ENCODE peak calls at places on chromosomes 13 and 19, in ten cellular contexts. One of them, this sample, is unnamed.

GRCh38 chr19:934865-935422 is 9.1 kb downstream of the ARID3A start:
- DNase-seq in adipocyte: no peak
- DNase-seq in thoracic aorta: no peak
- DNase-seq in PC-3: peak
- DNase-seq in A549: no peak
- DNase-seq in Panc1: no peak
- DNase-seq in naive thymus-derived CD8-positive, alpha-beta T cell: no peak
- DNase-seq in prostate gland: peak
- DNase-seq in HEK293T: no peak
- DNase-seq in stimulated activated CD8-positive, alpha-beta memory T cell treated with anti-CD3 and anti-CD28 coated beads, Interleukin-7, amount 100 ng/mL, for 4 hours: no peak
- DNase-seq in this sample: peak

GRCh38 chr13:104301216-104301975 is 1235.2 kb upstream of the SLC10A2 start:
- DNase-seq in HEK293T: no peak
- DNase-seq in stimulated activated CD8-positive, alpha-beta memory T cell treated with anti-CD3 and anti-CD28 coated beads, Interleukin-7, amount 100 ng/mL, for 4 hours: no peak
- DNase-seq in thoracic aorta: no peak
- DNase-seq in A549: no peak
- DNase-seq in prostate gland: no peak
- DNase-seq in Panc1: no peak
- DNase-seq in PC-3: no peak
- DNase-seq in naive thymus-derived CD8-positive, alpha-beta T cell: no peak
- DNase-seq in adipocyte: no peak
- DNase-seq in this sample: no peak

GRCh38 chr19:35715981-35716734 is 1.6 kb upstream of the KMT2B start:
- DNase-seq in stimulated activated CD8-positive, alpha-beta memory T cell treated with anti-CD3 and anti-CD28 coated beads, Interleukin-7, amount 100 ng/mL, for 4 hours: no peak
- DNase-seq in naive thymus-derived CD8-positive, alpha-beta T cell: no peak
- DNase-seq in adipocyte: peak
- DNase-seq in HEK293T: peak
- DNase-seq in Panc1: no peak
- DNase-seq in A549: peak
- DNase-seq in prostate gland: peak
- DNase-seq in PC-3: peak
- DNase-seq in thoracic aorta: no peak
- DNase-seq in this sample: peak

GRCh38 chr19:41398603-41399002 is 985 bp downstream of the BCKDHA start:
- DNase-seq in HEK293T: no peak
- DNase-seq in Panc1: no peak
- DNase-seq in stimulated activated CD8-positive, alpha-beta memory T cell treated with anti-CD3 and anti-CD28 coated beads, Interleukin-7, amount 100 ng/mL, for 4 hours: no peak
- DNase-seq in PC-3: no peak
- DNase-seq in A549: no peak
- DNase-seq in prostate gland: no peak
- DNase-seq in adipocyte: no peak
- DNase-seq in thoracic aorta: no peak
- DNase-seq in naive thymus-derived CD8-positive, alpha-beta T cell: no peak
- DNase-seq in this sample: no peak

GRCh38 chr13:44165172-44165894 is 208.3 kb upstream of the SERP2 start:
- DNase-seq in A549: no peak
- DNase-seq in prostate gland: no peak
- DNase-seq in stimulated activated CD8-positive, alpha-beta memory T cell treated with anti-CD3 and anti-CD28 coated beads, Interleukin-7, amount 100 ng/mL, for 4 hours: no peak
- DNase-seq in HEK293T: no peak
- DNase-seq in Panc1: no peak
- DNase-seq in thoracic aorta: no peak
- DNase-seq in adipocyte: no peak
- DNase-seq in naive thymus-derived CD8-positive, alpha-beta T cell: no peak
- DNase-seq in PC-3: no peak
- DNase-seq in this sample: no peak

GRCh38 chr19:50428768-50429463 is 3.8 kb upstream of the MYBPC2 start:
- DNase-seq in naive thymus-derived CD8-positive, alpha-beta T cell: no peak
- DNase-seq in PC-3: no peak
- DNase-seq in thoracic aorta: no peak
- DNase-seq in adipocyte: no peak
- DNase-seq in prostate gland: no peak
- DNase-seq in A549: no peak
- DNase-seq in stimulated activated CD8-positive, alpha-beta memory T cell treated with anti-CD3 and anti-CD28 coated beads, Interleukin-7, amount 100 ng/mL, for 4 hours: no peak
- DNase-seq in Panc1: no peak
- DNase-seq in HEK293T: no peak
- DNase-seq in this sample: no peak

GRCh38 chr19:48543121-48543710 is 8.8 kb upstream of the SULT2B1 start:
- DNase-seq in PC-3: peak
- DNase-seq in naive thymus-derived CD8-positive, alpha-beta T cell: no peak
- DNase-seq in adipocyte: no peak
- DNase-seq in prostate gland: peak
- DNase-seq in stimulated activated CD8-positive, alpha-beta memory T cell treated with anti-CD3 and anti-CD28 coated beads, Interleukin-7, amount 100 ng/mL, for 4 hours: no peak
- DNase-seq in HEK293T: no peak
- DNase-seq in Panc1: no peak
- DNase-seq in A549: peak
- DNase-seq in thoracic aorta: no peak
- DNase-seq in this sample: peak

GRCh38 chr13:112962911-112963625 is 5.9 kb upstream of the MCF2L start:
- DNase-seq in prostate gland: no peak
- DNase-seq in naive thymus-derived CD8-positive, alpha-beta T cell: no peak
- DNase-seq in HEK293T: no peak
- DNase-seq in adipocyte: no peak
- DNase-seq in Panc1: no peak
- DNase-seq in stimulated activated CD8-positive, alpha-beta memory T cell treated with anti-CD3 and anti-CD28 coated beads, Interleukin-7, amount 100 ng/mL, for 4 hours: no peak
- DNase-seq in thoracic aorta: no peak
- DNase-seq in A549: no peak
- DNase-seq in PC-3: no peak
- DNase-seq in this sample: peak

GRCh38 chr19:31127132-31127967 is 221.9 kb downstream of the TSHZ3 start:
- DNase-seq in adipocyte: peak
- DNase-seq in prostate gland: peak
- DNase-seq in Panc1: peak
- DNase-seq in naive thymus-derived CD8-positive, alpha-beta T cell: no peak
- DNase-seq in thoracic aorta: no peak
- DNase-seq in HEK293T: no peak
- DNase-seq in stimulated activated CD8-positive, alpha-beta memory T cell treated with anti-CD3 and anti-CD28 coated beads, Interleukin-7, amount 100 ng/mL, for 4 hours: no peak
- DNase-seq in PC-3: peak
- DNase-seq in A549: peak
- DNase-seq in this sample: no peak

GRCh38 chr13:42075517-42075916 is 27.1 kb downstream of the DGKH start:
- DNase-seq in PC-3: no peak
- DNase-seq in prostate gland: no peak
- DNase-seq in HEK293T: no peak
- DNase-seq in stimulated activated CD8-positive, alpha-beta memory T cell treated with anti-CD3 and anti-CD28 coated beads, Interleukin-7, amount 100 ng/mL, for 4 hours: no peak
- DNase-seq in naive thymus-derived CD8-positive, alpha-beta T cell: no peak
- DNase-seq in A549: no peak
- DNase-seq in adipocyte: no peak
- DNase-seq in Panc1: no peak
- DNase-seq in thoracic aorta: no peak
- DNase-seq in this sample: no peak

GRCh38 chr13:100044936-100045335 is 44.0 kb upstream of the PCCA start:
- DNase-seq in adipocyte: no peak
- DNase-seq in HEK293T: no peak
- DNase-seq in prostate gland: no peak
- DNase-seq in thoracic aorta: no peak
- DNase-seq in A549: no peak
- DNase-seq in stimulated activated CD8-positive, alpha-beta memory T cell treated with anti-CD3 and anti-CD28 coated beads, Interleukin-7, amount 100 ng/mL, for 4 hours: no peak
- DNase-seq in PC-3: no peak
- DNase-seq in Panc1: no peak
- DNase-seq in naive thymus-derived CD8-positive, alpha-beta T cell: no peak
- DNase-seq in this sample: no peak

GRCh38 chr13:91381371-91381770 is 17.1 kb upstream of the GPC5 start:
- DNase-seq in HEK293T: no peak
- DNase-seq in stimulated activated CD8-positive, alpha-beta memory T cell treated with anti-CD3 and anti-CD28 coated beads, Interleukin-7, amount 100 ng/mL, for 4 hours: no peak
- DNase-seq in PC-3: peak
- DNase-seq in thoracic aorta: no peak
- DNase-seq in Panc1: no peak
- DNase-seq in prostate gland: no peak
- DNase-seq in A549: no peak
- DNase-seq in adipocyte: peak
- DNase-seq in naive thymus-derived CD8-positive, alpha-beta T cell: no peak
- DNase-seq in this sample: no peak